ENCODE peak calls at places on chromosomes 12 and 14, in ten cellular contexts. M is GM20000, J is NCI-H1105 treated with DMSO at 0.1 percent for 48 hours, I is NCI-H2029 treated with DMSO at 0.1 percent for 48 hours, Z is BJ, S is NCI-H524 treated with DMSO at 0.1 percent for 48 hours, L is pons, X is HS-5, P is right atrium auricular region, D is heart right ventricle. K is an unnamed sample.

GRCh38 chr14:91331761-91332447 is 85.7 kb downstream of the CCDC88C start:
- DNase-seq in L (no peak), J (no peak), X (no peak), I (no peak), M (no peak), D (no peak), Z (no peak), P (no peak), S (no peak), K (no peak)

GRCh38 chr12:109016016-109016415 is 4.9 kb downstream of the SVOP start:
- DNase-seq in J (no peak), I (no peak), P (no peak), L (no peak), S (no peak), M (no peak), Z (no peak), D (no peak), X (no peak), K (no peak)

GRCh38 chr14:75559451-75560187 is 18.8 kb upstream of the FLVCR2 start:
- DNase-seq in L (no peak), I (no peak), J (no peak), X (peak), Z (no peak), M (peak), D (no peak), S (no peak), P (no peak), K (no peak)

GRCh38 chr12:13101854-13102375 is 1.6 kb downstream of the GSG1 start:
- DNase-seq in Z (no peak), S (peak), L (peak), X (no peak), J (no peak), D (no peak), M (no peak), P (no peak), I (no peak), K (peak)

GRCh38 chr12:27226319-27226984 is 17.6 kb upstream of the STK38L start:
- DNase-seq in S (no peak), M (no peak), L (no peak), Z (no peak), I (peak), P (no peak), J (peak), X (no peak), D (no peak), K (no peak)

GRCh38 chr12:121284551-121285390 is 11.7 kb downstream of the CAMKK2 start:
- DNase-seq in M (no peak), S (no peak), I (no peak), J (no peak), L (no peak), Z (no peak), P (no peak), X (no peak), D (no peak), K (no peak)

GRCh38 chr14:49692191-49692757 is 646 bp upstream of the KLHDC1 start:
- DNase-seq in J (no peak), S (no peak), I (no peak), Z (no peak), D (no peak), X (no peak), L (peak), P (no peak), M (no peak), K (peak)

GRCh38 chr12:1668833-1669543 is 21.9 kb upstream of the ADIPOR2 start:
- DNase-seq in M (no peak), S (no peak), D (peak), Z (no peak), P (peak), I (no peak), X (no peak), L (no peak), J (no peak), K (no peak)

GRCh38 chr12:7666595-7666994 is 887 bp upstream of the APOBEC1 start:
- DNase-seq in D (no peak), P (no peak), X (no peak), Z (no peak), M (no peak), I (no peak), J (no peak), S (no peak), L (no peak), K (no peak)

GRCh38 chr12:4355843-4356327 is 23.6 kb downstream of the FGF23 start:
- DNase-seq in M (peak), Z (no peak), S (no peak), X (no peak), I (no peak), P (no peak), J (peak), L (no peak), D (peak), K (no peak)

GRCh38 chr14:71985538-71986234 is 53.5 kb downstream of the RGS6 start:
- DNase-seq in D (no peak), M (no peak), J (no peak), L (no peak), I (no peak), S (no peak), X (no peak), P (no peak), Z (peak), K (no peak)

GRCh38 chr12:122022393-122023338 is 982 bp downstream of the BCL7A start:
- DNase-seq in S (no peak), Z (no peak), L (peak), M (peak), D (no peak), I (no peak), J (peak), X (no peak), P (no peak), K (peak)

K was measured in NCI-H510A treated with DMSO at 0.1 percent for 48 hours.